ENCODE peak calls at places on chromosomes 5 and 9, in five cellular contexts. One of them, this sample, is unnamed.

GRCh38 chr9:1837453-1838084 is 177.6 kb upstream of the SMARCA2 start:
- DNase-seq in kidney epithelial cell: no peak
- DNase-seq in stomach: no peak
- DNase-seq in upper lobe of right lung: no peak
- DNase-seq in esophagus squamous epithelium: no peak
- DNase-seq in this sample: peak

GRCh38 chr9:94676446-94677148 is 37.3 kb upstream of the FBP1 start:
- DNase-seq in kidney epithelial cell: no peak
- DNase-seq in stomach: no peak
- DNase-seq in upper lobe of right lung: no peak
- DNase-seq in esophagus squamous epithelium: no peak
- DNase-seq in this sample: no peak

GRCh38 chr9:14520341-14520740 is 172.9 kb downstream of the ZDHHC21 start:
- DNase-seq in kidney epithelial cell: no peak
- DNase-seq in stomach: no peak
- DNase-seq in upper lobe of right lung: no peak
- DNase-seq in esophagus squamous epithelium: no peak
- DNase-seq in this sample: no peak

GRCh38 chr5:64417390-64417789 is 88.4 kb upstream of the RGS7BP start:
- DNase-seq in kidney epithelial cell: no peak
- DNase-seq in stomach: no peak
- DNase-seq in upper lobe of right lung: no peak
- DNase-seq in esophagus squamous epithelium: no peak
- DNase-seq in this sample: no peak

GRCh38 chr5:15718411-15719178 is 218.6 kb downstream of the FBXL7 start:
- DNase-seq in kidney epithelial cell: no peak
- DNase-seq in stomach: no peak
- DNase-seq in upper lobe of right lung: no peak
- DNase-seq in esophagus squamous epithelium: no peak
- DNase-seq in this sample: peak

GRCh38 chr9:89576404-89576824 is 28.4 kb upstream of the GADD45G start:
- DNase-seq in kidney epithelial cell: no peak
- DNase-seq in stomach: no peak
- DNase-seq in upper lobe of right lung: no peak
- DNase-seq in esophagus squamous epithelium: no peak
- DNase-seq in this sample: peak

GRCh38 chr9:2214707-2215106 is 199.6 kb downstream of the SMARCA2 start:
- DNase-seq in kidney epithelial cell: no peak
- DNase-seq in stomach: no peak
- DNase-seq in upper lobe of right lung: no peak
- DNase-seq in esophagus squamous epithelium: no peak
- DNase-seq in this sample: no peak

GRCh38 chr9:125492719-125493118 is 214.3 kb downstream of the MAPKAP1 start:
- DNase-seq in kidney epithelial cell: no peak
- DNase-seq in stomach: no peak
- DNase-seq in upper lobe of right lung: no peak
- DNase-seq in esophagus squamous epithelium: no peak
- DNase-seq in this sample: no peak

GRCh38 chr5:170603578-170604565 is 100.1 kb downstream of the KCNIP1 start:
- DNase-seq in kidney epithelial cell: no peak
- DNase-seq in stomach: no peak
- DNase-seq in upper lobe of right lung: no peak
- DNase-seq in esophagus squamous epithelium: no peak
- DNase-seq in this sample: peak

GRCh38 chr5:180126716-180127681 is 55.4 kb upstream of the RNF130 start:
- DNase-seq in kidney epithelial cell: no peak
- DNase-seq in stomach: peak
- DNase-seq in upper lobe of right lung: peak
- DNase-seq in esophagus squamous epithelium: no peak
- DNase-seq in this sample: peak

GRCh38 chr5:119515192-119515591 is 62.9 kb downstream of the HSD17B4 start:
- DNase-seq in kidney epithelial cell: no peak
- DNase-seq in stomach: no peak
- DNase-seq in upper lobe of right lung: no peak
- DNase-seq in esophagus squamous epithelium: no peak
- DNase-seq in this sample: peak

GRCh38 chr9:95004452-95005275 is 278.2 kb downstream of the AOPEP start:
- DNase-seq in kidney epithelial cell: no peak
- DNase-seq in stomach: peak
- DNase-seq in upper lobe of right lung: peak
- DNase-seq in esophagus squamous epithelium: no peak
- DNase-seq in this sample: no peak

GRCh38 chr5:123083298-123083697 is 5.7 kb upstream of the PRDM6 start:
- DNase-seq in kidney epithelial cell: no peak
- DNase-seq in stomach: no peak
- DNase-seq in upper lobe of right lung: no peak
- DNase-seq in esophagus squamous epithelium: no peak
- DNase-seq in this sample: peak

GRCh38 chr5:128279345-128279744 is 195.8 kb downstream of the SLC12A2 start:
- DNase-seq in kidney epithelial cell: no peak
- DNase-seq in stomach: no peak
- DNase-seq in upper lobe of right lung: no peak
- DNase-seq in esophagus squamous epithelium: no peak
- DNase-seq in this sample: no peak

GRCh38 chr9:117821943-117822342 is 117.7 kb downstream of the TLR4 start:
- DNase-seq in kidney epithelial cell: no peak
- DNase-seq in stomach: no peak
- DNase-seq in upper lobe of right lung: no peak
- DNase-seq in esophagus squamous epithelium: no peak
- DNase-seq in this sample: no peak

GRCh38 chr9:126511426-126511825 is 102.3 kb upstream of the LMX1B start:
- DNase-seq in kidney epithelial cell: no peak
- DNase-seq in stomach: no peak
- DNase-seq in upper lobe of right lung: no peak
- DNase-seq in esophagus squamous epithelium: no peak
- DNase-seq in this sample: no peak

GRCh38 chr5:95142145-95142544 is 142.7 kb downstream of the MCTP1 start:
- DNase-seq in kidney epithelial cell: no peak
- DNase-seq in stomach: no peak
- DNase-seq in upper lobe of right lung: no peak
- DNase-seq in esophagus squamous epithelium: no peak
- DNase-seq in this sample: no peak

GRCh38 chr5:37121027-37121426 is 128.1 kb downstream of the CPLANE1 start:
- DNase-seq in kidney epithelial cell: no peak
- DNase-seq in stomach: no peak
- DNase-seq in upper lobe of right lung: no peak
- DNase-seq in esophagus squamous epithelium: no peak
- DNase-seq in this sample: no peak

GRCh38 chr5:75566710-75567309 is 44.4 kb upstream of the ANKDD1B start:
- DNase-seq in kidney epithelial cell: peak
- DNase-seq in stomach: no peak
- DNase-seq in upper lobe of right lung: no peak
- DNase-seq in esophagus squamous epithelium: no peak
- DNase-seq in this sample: peak

GRCh38 chr5:54556136-54556535 is 38.6 kb downstream of the SNX18 start:
- DNase-seq in kidney epithelial cell: no peak
- DNase-seq in stomach: no peak
- DNase-seq in upper lobe of right lung: no peak
- DNase-seq in esophagus squamous epithelium: no peak
- DNase-seq in this sample: no peak

GRCh38 chr5:93399675-93400074 is 181.3 kb downstream of the NR2F1-AS1 start:
- DNase-seq in kidney epithelial cell: no peak
- DNase-seq in stomach: no peak
- DNase-seq in upper lobe of right lung: no peak
- DNase-seq in esophagus squamous epithelium: no peak
- DNase-seq in this sample: no peak

GRCh38 chr5:147857302-147858129 is 21.0 kb upstream of the SCGB3A2 start:
- DNase-seq in kidney epithelial cell: peak
- DNase-seq in stomach: peak
- DNase-seq in upper lobe of right lung: no peak
- DNase-seq in esophagus squamous epithelium: no peak
- DNase-seq in this sample: peak

GRCh38 chr9:32378496-32378895 is 5.9 kb upstream of the ACO1 start:
- DNase-seq in kidney epithelial cell: peak
- DNase-seq in stomach: no peak
- DNase-seq in upper lobe of right lung: no peak
- DNase-seq in esophagus squamous epithelium: no peak
- DNase-seq in this sample: peak
- H3K4me3 ChIP-seq in kidney epithelial cell: no peak
- H3K4me3 ChIP-seq in stomach: no peak
- H3K4me3 ChIP-seq in upper lobe of right lung: no peak
- H3K4me3 ChIP-seq in esophagus squamous epithelium: no peak
- H3K4me3 ChIP-seq in this sample: no peak

DNA sequence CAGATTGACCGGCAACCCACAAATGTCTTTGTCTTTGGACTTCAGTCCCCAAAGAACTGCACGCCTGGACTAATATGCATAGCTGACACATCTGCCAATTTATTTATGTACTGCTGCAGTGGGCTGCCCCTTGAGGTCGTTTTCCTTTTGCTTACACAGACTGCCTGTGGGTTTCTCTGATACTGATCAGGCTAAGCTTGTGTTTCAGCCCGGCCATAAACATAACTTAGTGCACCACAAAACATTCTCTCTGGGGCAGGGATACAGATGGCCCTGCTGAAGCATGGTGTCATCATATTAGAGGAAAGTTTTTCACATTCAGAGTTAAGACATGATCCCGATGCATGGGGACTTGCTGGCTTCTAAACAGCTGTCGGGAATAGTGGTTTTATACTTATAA is 75.3 kb downstream of the NUDT12 start:
- DNase-seq in kidney epithelial cell: no peak
- DNase-seq in stomach: no peak
- DNase-seq in upper lobe of right lung: no peak
- DNase-seq in esophagus squamous epithelium: no peak
- DNase-seq in this sample: no peak
- TF ChIP-seq CTCF in kidney epithelial cell: no peak
- TF ChIP-seq CTCF in stomach: no peak
- TF ChIP-seq CTCF in upper lobe of right lung: no peak
- TF ChIP-seq CTCF in esophagus squamous epithelium: no peak
- TF ChIP-seq CTCF in this sample: no peak

GRCh38 chr9:93496285-93496684 is 42.9 kb upstream of the FAM120AOS start:
- DNase-seq in kidney epithelial cell: no peak
- DNase-seq in stomach: no peak
- DNase-seq in upper lobe of right lung: no peak
- DNase-seq in esophagus squamous epithelium: no peak
- DNase-seq in this sample: no peak

GRCh38 chr9:93503381-93503780 is 50.0 kb upstream of the FAM120AOS start:
- DNase-seq in kidney epithelial cell: no peak
- DNase-seq in stomach: no peak
- DNase-seq in upper lobe of right lung: no peak
- DNase-seq in esophagus squamous epithelium: no peak
- DNase-seq in this sample: no peak

GRCh38 chr9:93500571-93501298 is 47.4 kb upstream of the FAM120AOS start:
- DNase-seq in kidney epithelial cell: no peak
- DNase-seq in stomach: no peak
- DNase-seq in upper lobe of right lung: peak
- DNase-seq in esophagus squamous epithelium: no peak
- DNase-seq in this sample: no peak

GRCh38 chr9:93505518-93506123 is 52.2 kb upstream of the FAM120AOS start:
- DNase-seq in kidney epithelial cell: no peak
- DNase-seq in stomach: no peak
- DNase-seq in upper lobe of right lung: no peak
- DNase-seq in esophagus squamous epithelium: no peak
- DNase-seq in this sample: no peak

GRCh38 chr9:93501406-93501805 is 48.0 kb upstream of the FAM120AOS start:
- DNase-seq in kidney epithelial cell: no peak
- DNase-seq in stomach: no peak
- DNase-seq in upper lobe of right lung: no peak
- DNase-seq in esophagus squamous epithelium: no peak
- DNase-seq in this sample: no peak
- H3K4me3 ChIP-seq in kidney epithelial cell: no peak
- H3K4me3 ChIP-seq in stomach: peak
- H3K4me3 ChIP-seq in upper lobe of right lung: peak
- H3K4me3 ChIP-seq in esophagus squamous epithelium: peak
- H3K4me3 ChIP-seq in this sample: peak

GRCh38 chr5:158740358-158740757 is 359.4 kb downstream of the EBF1 start:
- DNase-seq in kidney epithelial cell: no peak
- DNase-seq in stomach: no peak
- DNase-seq in upper lobe of right lung: no peak
- DNase-seq in esophagus squamous epithelium: no peak
- DNase-seq in this sample: no peak

GRCh38 chr5:158737536-158738027 is 362.1 kb downstream of the EBF1 start:
- DNase-seq in kidney epithelial cell: no peak
- DNase-seq in stomach: no peak
- DNase-seq in upper lobe of right lung: no peak
- DNase-seq in esophagus squamous epithelium: no peak
- DNase-seq in this sample: no peak

GRCh38 chr5:158736134-158736533 is 363.6 kb downstream of the EBF1 start:
- DNase-seq in kidney epithelial cell: no peak
- DNase-seq in stomach: no peak
- DNase-seq in upper lobe of right lung: no peak
- DNase-seq in esophagus squamous epithelium: no peak
- DNase-seq in this sample: no peak

GRCh38 chr5:158741296-158741695 is 358.4 kb downstream of the EBF1 start:
- DNase-seq in kidney epithelial cell: no peak
- DNase-seq in stomach: no peak
- DNase-seq in upper lobe of right lung: no peak
- DNase-seq in esophagus squamous epithelium: no peak
- DNase-seq in this sample: no peak

DNA sequence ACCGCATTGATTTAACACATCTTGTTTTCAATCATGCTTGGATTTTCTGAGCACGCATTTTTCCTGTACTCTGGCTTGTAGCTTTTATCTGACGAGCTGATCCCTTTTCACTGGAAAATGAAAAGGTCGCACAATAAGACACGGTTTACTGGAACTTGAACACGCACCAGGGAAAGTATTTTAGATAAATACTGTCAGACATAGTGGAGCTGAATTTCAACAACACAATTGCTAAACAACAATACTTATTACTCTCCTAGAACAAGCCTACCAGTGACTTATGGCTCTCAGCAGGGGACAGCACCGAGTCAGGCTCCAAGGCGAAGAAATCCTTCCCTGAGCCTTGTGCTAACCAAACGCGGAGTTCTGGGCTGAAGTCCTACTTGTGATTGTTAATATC is 359.8 kb downstream of the EBF1 start:
- DNase-seq in kidney epithelial cell: no peak
- DNase-seq in stomach: no peak
- DNase-seq in upper lobe of right lung: no peak
- DNase-seq in esophagus squamous epithelium: no peak
- DNase-seq in this sample: peak
- TF ChIP-seq CTCF in kidney epithelial cell: peak
- TF ChIP-seq CTCF in stomach: no peak
- TF ChIP-seq CTCF in upper lobe of right lung: peak
- TF ChIP-seq CTCF in esophagus squamous epithelium: no peak
- TF ChIP-seq CTCF in this sample: peak

DNA sequence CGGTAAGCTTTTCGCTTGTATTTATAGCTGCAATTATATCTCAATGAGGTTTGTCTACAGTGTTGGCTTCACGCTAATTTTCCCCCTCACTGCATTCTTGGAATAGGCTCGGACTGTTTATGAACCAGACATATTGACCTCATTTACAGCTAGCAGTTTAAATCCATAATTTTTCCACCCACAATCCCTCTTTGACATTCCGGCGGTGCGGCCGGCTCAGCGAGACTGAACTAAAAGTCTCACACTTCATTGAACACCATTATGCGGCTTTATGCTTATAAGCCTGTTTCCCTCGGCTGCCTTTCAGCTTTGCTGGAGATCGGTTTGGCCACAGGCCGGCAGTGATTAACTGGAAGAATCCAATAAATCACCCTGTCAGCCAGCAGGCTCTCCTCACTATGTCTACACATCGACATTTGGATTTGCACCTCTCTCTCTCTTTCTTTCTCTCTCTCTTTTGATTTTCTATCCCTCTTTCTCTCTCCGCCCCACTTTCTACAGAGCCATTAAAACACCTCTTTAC is 315.0 kb upstream of the TLE4 start:
- DNase-seq in kidney epithelial cell: peak
- DNase-seq in stomach: no peak
- DNase-seq in upper lobe of right lung: no peak
- DNase-seq in esophagus squamous epithelium: no peak
- DNase-seq in this sample: peak
- H3K4me3 ChIP-seq in kidney epithelial cell: no peak
- H3K4me3 ChIP-seq in stomach: no peak
- H3K4me3 ChIP-seq in upper lobe of right lung: no peak
- H3K4me3 ChIP-seq in esophagus squamous epithelium: peak
- H3K4me3 ChIP-seq in this sample: no peak

GRCh38 chr5:141369994-141370848 is at the start of gene PCDHGB3:
- DNase-seq in kidney epithelial cell: no peak
- DNase-seq in stomach: no peak
- DNase-seq in upper lobe of right lung: no peak
- DNase-seq in esophagus squamous epithelium: no peak
- DNase-seq in this sample: peak
- TF ChIP-seq CTCF in kidney epithelial cell: no peak
- TF ChIP-seq CTCF in stomach: no peak
- TF ChIP-seq CTCF in upper lobe of right lung: peak
- TF ChIP-seq CTCF in esophagus squamous epithelium: peak
- TF ChIP-seq CTCF in this sample: peak

This sample was measured in fibroblast of mammary gland.